ENCODE peak calls at places on chromosomes 1 and 21, in eight cellular contexts. B is Panc1; P is stimulated activated CD4-positive, alpha-beta T cell treated with anti-CD3 and anti-CD28 coated beads, Interleukin-12 subunit alpha, Interleukin-12 subunit beta, amount 100 ng/mL, for 24 hours; W is HEK293T; S is activated B cell treated with CpG ODN at 0.5 μM for 24 hours; R is GM10248; K is Karpas-422; V is Daoy. O is an unnamed sample.
A peak's percentile ranks its signal among the peaks of the same experiment; 100 is the strongest.

GRCh38 chr1:50936321-50936720 is 23.7 kb downstream of the FAF1 start:
- DNase-seq in W (no peak), P (no peak), V (no peak), B (no peak), S (no peak), R (no peak), K (no peak), O (no peak)

GRCh38 chr1:31750858-31751638 is 13.1 kb downstream of the ADGRB2 start:
- DNase-seq in V (peak; percentile 85), K (no peak), R (no peak), S (no peak), P (no peak), W (no peak), B (no peak), O (no peak)

GRCh38 chr1:43363283-43363934 is 4.4 kb downstream of the ELOVL1 start:
- DNase-seq in P (no peak), S (no peak), R (no peak), W (no peak), B (no peak), K (peak; percentile 66), V (peak; percentile 23), O (no peak)

GRCh38 chr1:147719029-147719703 is 41.2 kb downstream of the GJA5 start:
- DNase-seq in R (no peak), S (no peak), V (no peak), B (no peak), P (no peak), K (no peak), W (no peak), O (no peak)

GRCh38 chr1:207240325-207241095 is 81.0 kb upstream of the CD55 start:
- DNase-seq in V (peak; percentile 79), P (no peak), S (no peak), R (no peak), W (no peak), K (no peak), B (no peak), O (no peak)

GRCh38 chr1:63691672-63692425 is 82.0 kb upstream of the ROR1 start:
- DNase-seq in K (peak; percentile 79), B (peak; percentile 92), P (no peak), R (peak; percentile 60), S (no peak), V (peak; percentile 86), W (peak; percentile 84), O (peak; percentile 3)

GRCh38 chr1:42922687-42923366 is 35.8 kb downstream of the SLC2A1 start:
- DNase-seq in B (no peak), R (peak; percentile 78), S (no peak), K (peak; percentile 90), W (peak; percentile 75), V (peak; percentile 83), P (no peak), O (no peak)

GRCh38 chr1:177278626-177279390 is 108.0 kb downstream of the BRINP2 start:
- DNase-seq in R (no peak), V (peak; percentile 82), B (no peak), S (no peak), W (no peak), P (no peak), K (no peak), O (no peak)

GRCh38 chr1:102047724-102048123 is 51.0 kb upstream of the OLFM3 start:
- DNase-seq in K (no peak), B (no peak), R (no peak), S (no peak), V (no peak), W (no peak), P (no peak), O (no peak)

GRCh38 chr1:226656601-226657277 is 82.3 kb downstream of the ITPKB start:
- DNase-seq in K (peak; percentile 79), V (peak; percentile 70), B (no peak), W (no peak), R (no peak), P (no peak), S (no peak), O (no peak)

GRCh38 chr1:92764116-92764515 is 20.8 kb downstream of the EVI5 start:
- DNase-seq in S (no peak), W (no peak), K (no peak), P (no peak), B (no peak), V (no peak), R (no peak), O (no peak)

GRCh38 chr1:7366955-7367665 is 404.0 kb upstream of the VAMP3 start:
- DNase-seq in B (no peak), V (no peak), W (no peak), K (peak; percentile 53), R (no peak), S (no peak), P (no peak), O (no peak)

GRCh38 chr1:63622847-63623566 is 29.8 kb downstream of the PGM1 start:
- DNase-seq in S (no peak), B (no peak), W (no peak), V (no peak), R (no peak), P (no peak), K (no peak), O (no peak)

GRCh38 chr1:8238141-8239038 is 79.5 kb upstream of the SLC45A1 start:
- DNase-seq in K (no peak), W (no peak), V (peak; percentile 58), S (no peak), B (peak; percentile 90), R (no peak), P (no peak), O (no peak)

GRCh38 chr1:62887799-62888507 is 104.0 kb downstream of the ATG4C start:
- DNase-seq in S (no peak), K (no peak), V (no peak), B (no peak), R (no peak), P (no peak), W (no peak), O (no peak)

GRCh38 chr1:39615086-39615662 is 24.3 kb downstream of the HEYL start:
- DNase-seq in R (no peak), P (no peak), W (no peak), S (no peak), K (no peak), B (no peak), V (no peak), O (no peak)

GRCh38 chr1:215819114-215819513 is 252.0 kb downstream of the KCTD3 start:
- DNase-seq in K (no peak), R (no peak), P (no peak), S (no peak), V (no peak), B (no peak), W (no peak), O (no peak)

GRCh38 chr1:234342749-234343148 is 30.5 kb upstream of the COA6 start:
- DNase-seq in S (no peak), B (no peak), V (no peak), R (no peak), K (no peak), P (no peak), W (no peak), O (no peak)

GRCh38 chr1:186404454-186405051 is 28.9 kb downstream of the ODR4 start:
- DNase-seq in V (peak; percentile 8), R (peak; percentile 45), S (no peak), K (peak; percentile 79), P (no peak), B (peak; percentile 10), W (peak; percentile 67), O (no peak)

GRCh38 chr1:41580520-41581172 is 96.2 kb upstream of the EDN2 start:
- DNase-seq in P (no peak), S (no peak), R (no peak), W (no peak), B (no peak), V (no peak), K (no peak), O (no peak)

GRCh38 chr1:17922833-17923232 is 167.7 kb downstream of the ACTL8 start:
- DNase-seq in V (peak; percentile 58), R (peak; percentile 44), K (peak; percentile 80), P (no peak), B (no peak), W (peak; percentile 49), S (no peak), O (no peak)

GRCh38 chr21:36751383-36751782 is 52.5 kb downstream of the SIM2 start:
- DNase-seq in R (no peak), K (no peak), P (no peak), W (no peak), S (no peak), V (no peak), B (no peak), O (no peak)

GRCh38 chr1:90730247-90731022 is 13.3 kb upstream of the BARHL2 start:
- DNase-seq in R (no peak), S (no peak), K (no peak), B (no peak), W (no peak), V (no peak), P (no peak), O (no peak)

GRCh38 chr1:113511269-113511668 is 121.0 kb downstream of the MAGI3 start:
- DNase-seq in R (no peak), W (no peak), S (no peak), B (no peak), P (no peak), K (no peak), V (no peak), O (no peak)

GRCh38 chr21:43681650-43682049 is 22.3 kb downstream of the RRP1B start:
- DNase-seq in W (no peak), S (no peak), P (no peak), B (no peak), K (no peak), R (no peak), V (no peak), O (no peak)

GRCh38 chr1:221664253-221664652 is 77.6 kb downstream of the DUSP10 start:
- DNase-seq in S (no peak), W (no peak), P (no peak), K (no peak), R (no peak), B (no peak), V (no peak), O (no peak)

GRCh38 chr1:204074274-204075115 is 1.6 kb downstream of the SOX13 start:
- DNase-seq in P (no peak), K (no peak), R (no peak), W (peak; percentile 56), V (peak; percentile 60), B (no peak), S (no peak), O (no peak)

GRCh38 chr1:239982762-239983161 is 108.9 kb upstream of the FMN2 start:
- DNase-seq in S (no peak), V (no peak), R (no peak), W (no peak), B (no peak), K (no peak), P (no peak), O (no peak)

GRCh38 chr1:53588053-53588779 is 129.0 kb downstream of the DMRTB1 start:
- DNase-seq in W (no peak), K (no peak), P (no peak), B (no peak), R (no peak), V (no peak), S (no peak), O (no peak)

GRCh38 chr1:43284711-43285110 is 670 bp downstream of the C1orf210 start:
- DNase-seq in S (no peak), V (no peak), P (no peak), R (no peak), K (no peak), B (no peak), W (no peak), O (no peak)

GRCh38 chr1:182262425-182262824 is 129.2 kb downstream of the GLUL start:
- DNase-seq in W (no peak), V (no peak), B (no peak), P (no peak), R (no peak), K (no peak), S (no peak), O (no peak)

GRCh38 chr1:231390071-231390470 is 32.0 kb downstream of the EGLN1 start:
- DNase-seq in V (peak; percentile 52), P (no peak), R (no peak), B (no peak), K (no peak), S (no peak), W (no peak), O (no peak)

GRCh38 chr1:242568666-242569065 is 44.2 kb upstream of the PLD5 start:
- DNase-seq in R (no peak), B (no peak), W (no peak), P (no peak), V (no peak), K (no peak), S (no peak), O (no peak)

GRCh38 chr1:148353461-148354283 is 129.4 kb downstream of the PPIAL4G start:
- DNase-seq in S (no peak), W (peak; percentile 12), P (no peak), V (peak; percentile 92), K (no peak), B (peak; percentile 95), R (peak; percentile 25), O (no peak)

O was measured in amygdala.